ENCODE peak calls at places on chromosome X, in four cellular contexts. A, L, Q and X are unnamed samples.

GRCh38 chrX:80223922-80224579 is 196.2 kb upstream of the TENT5D start:
- DNase-seq in A (no peak), L (no peak), Q (no peak), X (no peak)

GRCh38 chrX:1453951-1454785 is 1.5 kb upstream of the ASMTL start:
- DNase-seq in A (no peak), L (peak), Q (peak), X (peak)

GRCh38 chrX:87003031-87003430 is 514.6 kb upstream of the KLHL4 start:
- DNase-seq in L (no peak), Q (no peak), A (no peak), X (no peak)

GRCh38 chrX:38803609-38804480 is 2.6 kb downstream of the MID1IP1 start:
- DNase-seq in L (peak), A (no peak), Q (peak), X (no peak)

GRCh38 chrX:44973420-44973932 is 100.5 kb downstream of the KDM6A start:
- DNase-seq in A (no peak), L (no peak), Q (no peak), X (no peak)

GRCh38 chrX:76183289-76184057 is 10.6 kb downstream of the PBDC1 start:
- DNase-seq in L (no peak), Q (no peak), A (no peak), X (no peak)

GRCh38 chrX:25049347-25049746 is 33.6 kb upstream of the ARX start:
- DNase-seq in A (no peak), Q (no peak), L (no peak), X (no peak)

GRCh38 chrX:18468599-18468998 is 43.2 kb downstream of the CDKL5 start:
- DNase-seq in Q (no peak), A (no peak), L (no peak), X (no peak)

GRCh38 chrX:132022115-132022862 is 813 bp upstream of the STK26 start:
- DNase-seq in L (no peak), A (no peak), Q (peak), X (no peak)

GRCh38 chrX:96147645-96148044 is 537.0 kb upstream of the DIAPH2 start:
- DNase-seq in Q (no peak), L (no peak), A (no peak), X (no peak)

GRCh38 chrX:49951524-49952193 is 29.3 kb downstream of the CLCN5 start:
- DNase-seq in L (no peak), A (no peak), Q (no peak), X (no peak)

GRCh38 chrX:19121898-19122640 is at the start of gene ADGRG2:
- DNase-seq in A (no peak), L (no peak), Q (peak), X (no peak)

GRCh38 chrX:42485621-42486020 is 292.3 kb downstream of the PPP1R2C start:
- DNase-seq in A (no peak), Q (no peak), L (no peak), X (no peak)

GRCh38 chrX:154749856-154750255 is 1.0 kb downstream of the GAB3 start:
- DNase-seq in Q (no peak), A (no peak), L (no peak), X (no peak)

GRCh38 chrX:39577976-39578962 is 519.5 kb downstream of the BCOR start:
- DNase-seq in Q (no peak), A (no peak), L (no peak), X (no peak)

GRCh38 chrX:130109429-130110378 is 593 bp downstream of the ELF4 start:
- DNase-seq in A (no peak), Q (no peak), L (no peak), X (no peak)

GRCh38 chrX:129787336-129788055 is 7.7 kb downstream of the SASH3 start:
- DNase-seq in Q (no peak), A (no peak), L (no peak), X (no peak)

GRCh38 chrX:151982217-151982616 is 7.7 kb upstream of the GABRE start:
- DNase-seq in A (peak), Q (no peak), L (no peak), X (peak)

GRCh38 chrX:9530848-9531274 is 66.0 kb downstream of the TBL1X start:
- DNase-seq in L (peak), Q (peak), A (peak), X (peak)

GRCh38 chrX:49171752-49172279 is at the start of gene PLP2:
- DNase-seq in A (no peak), Q (peak), L (peak), X (no peak)

GRCh38 chrX:150503898-150504219 is 64.6 kb upstream of the MTM1 start:
- DNase-seq in Q (no peak), L (no peak), A (no peak), X (no peak)

GRCh38 chrX:153580700-153581386 is 18.1 kb downstream of the CCNQ start:
- DNase-seq in A (no peak), L (no peak), Q (peak), X (no peak)

GRCh38 chrX:88424541-88424940 is 322.5 kb upstream of the CPXCR1 start:
- DNase-seq in Q (no peak), A (no peak), L (no peak), X (no peak)

GRCh38 chrX:104318330-104319009 is 63.7 kb upstream of the ESX1 start:
- DNase-seq in Q (no peak), L (no peak), A (no peak), X (peak)

GRCh38 chrX:31301203-31301602 is 229.4 kb upstream of the FTHL17 start:
- DNase-seq in L (no peak), A (no peak), Q (no peak), X (no peak)

GRCh38 chrX:135411893-135412292 is 9.9 kb upstream of the SMIM10L2A start:
- DNase-seq in Q (no peak), A (no peak), L (no peak), X (no peak)

GRCh38 chrX:46757052-46757451 is 1.9 kb downstream of the SLC9A7 start:
- DNase-seq in L (no peak), A (no peak), Q (no peak), X (no peak)

GRCh38 chrX:134868766-134869495 is 121.9 kb upstream of the SMIM10 start:
- DNase-seq in A (peak), L (no peak), Q (no peak), X (peak)

GRCh38 chrX:149039057-149039456 is 466.0 kb downstream of the IDS start:
- DNase-seq in A (no peak), L (no peak), Q (no peak), X (no peak)

GRCh38 chrX:71493111-71493613 is 39.7 kb upstream of the OGT start:
- DNase-seq in A (no peak), Q (no peak), L (no peak), X (no peak)